ENCODE peak calls at places on chromosomes 16 and 17, in four cellular contexts. G is BJ, K is cardiac muscle cell, V is GM23338. S is an unnamed sample.

GRCh38 chr17:45307290-45308015 is 9.4 kb downstream of the MAP3K14 start:
- DNase-seq in G (peak), K (no peak), V (no peak), S (peak)

GRCh38 chr17:81422776-81423697 is 27.8 kb downstream of the BAHCC1 start:
- DNase-seq in G (peak), K (peak), V (no peak), S (peak)

GRCh38 chr16:54928421-54929089 is 2.1 kb upstream of the IRX5 start:
- DNase-seq in G (no peak), K (no peak), V (peak), S (no peak)

GRCh38 chr16:52573365-52574104 is 26.6 kb upstream of the TOX3 start:
- DNase-seq in G (no peak), K (no peak), V (no peak), S (no peak)

GRCh38 chr17:79024901-79025737 is 1.1 kb downstream of the C1QTNF1 start:
- DNase-seq in G (no peak), K (peak), V (no peak), S (no peak)

GRCh38 chr17:63439682-63440081 is 6.4 kb downstream of the CYB561 start:
- DNase-seq in G (peak), K (no peak), V (no peak), S (no peak)

GRCh38 chr17:64491034-64491860 is 5.6 kb downstream of the POLG2 start:
- DNase-seq in G (no peak), K (no peak), V (peak), S (no peak)

GRCh38 chr17:46031920-46032319 is 32.9 kb downstream of the STH start:
- DNase-seq in G (no peak), K (no peak), V (no peak), S (no peak)

GRCh38 chr17:74919440-74920305 is 3.4 kb downstream of the USH1G start:
- DNase-seq in G (no peak), K (peak), V (peak), S (no peak)

GRCh38 chr17:18122991-18123753 is 14.6 kb downstream of the MYO15A start:
- DNase-seq in G (no peak), K (no peak), V (no peak), S (no peak)

GRCh38 chr17:14866266-14866665 is 398.9 kb downstream of the PMP22 start:
- DNase-seq in G (no peak), K (no peak), V (no peak), S (no peak)

GRCh38 chr17:58415371-58416055 is 1.8 kb downstream of the RNF43 start:
- DNase-seq in G (no peak), K (peak), V (peak), S (no peak)

GRCh38 chr17:1945621-1946020 is 79.5 kb downstream of the RTN4RL1 start:
- DNase-seq in G (no peak), K (no peak), V (no peak), S (no peak)

GRCh38 chr16:54594646-54595381 is 308.2 kb upstream of the IRX3 start:
- DNase-seq in G (no peak), K (no peak), V (peak), S (no peak)

DNA sequence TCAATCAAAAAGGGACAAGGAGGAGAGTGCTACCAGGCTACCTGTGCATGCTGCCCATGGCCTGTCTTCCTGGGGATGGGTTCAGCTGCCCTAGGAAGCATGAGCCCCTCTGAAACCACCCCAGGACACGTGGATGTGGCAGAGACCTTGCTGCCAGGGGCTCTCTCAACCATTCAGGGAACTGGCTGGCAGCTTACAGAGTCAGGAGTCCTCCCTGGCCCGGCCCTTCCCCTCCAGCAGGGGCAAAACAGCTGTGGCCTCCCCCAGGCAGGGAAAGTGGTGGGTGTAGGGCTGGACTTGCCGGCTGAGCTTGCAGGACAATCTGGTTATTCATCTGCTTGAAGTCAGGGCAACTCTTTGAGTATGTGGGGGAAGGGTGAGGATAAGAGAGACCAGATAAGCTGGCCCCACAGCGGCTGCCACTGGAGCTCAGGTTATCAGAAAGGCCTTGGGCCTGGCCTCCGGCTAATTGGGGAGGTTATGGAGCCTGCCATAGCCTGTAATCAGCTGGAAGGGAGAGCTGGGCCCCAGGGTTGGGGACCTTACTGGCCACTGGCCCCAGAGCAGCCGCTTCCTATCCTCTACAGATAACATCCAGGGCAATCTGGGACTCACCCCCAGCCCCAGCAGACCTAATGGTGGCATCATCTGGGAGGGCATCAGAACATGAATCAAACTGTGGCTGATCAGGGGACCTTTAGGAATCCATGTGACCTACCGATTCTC is 5.6 kb upstream of the TBX2 start:
- DNase-seq in G (no peak), K (peak), V (no peak), S (no peak)
- TF ChIP-seq CTCF in G (no peak), K (no peak), V (no peak), S (no peak)

GRCh38 chr17:27650836-27651235 is 19.8 kb downstream of the LGALS9 start:
- DNase-seq in G (no peak), K (no peak), V (no peak), S (no peak)

GRCh38 chr17:27644586-27644985 is 13.6 kb downstream of the LGALS9 start:
- DNase-seq in G (no peak), K (no peak), V (no peak), S (no peak)

GRCh38 chr17:27646232-27646631 is 15.2 kb downstream of the LGALS9 start:
- DNase-seq in G (no peak), K (no peak), V (no peak), S (no peak)

GRCh38 chr17:27649929-27650328 is 18.9 kb downstream of the LGALS9 start:
- DNase-seq in G (no peak), K (no peak), V (no peak), S (no peak)

GRCh38 chr17:27647755-27648154 is 16.8 kb downstream of the LGALS9 start:
- DNase-seq in G (no peak), K (no peak), V (no peak), S (no peak)
- H3K4me3 ChIP-seq in G (no peak), K (no peak), V (no peak), S (no peak)

GRCh38 chr16:77890075-77890474 is 101.7 kb downstream of the VAT1L start:
- DNase-seq in G (no peak), K (no peak), V (no peak), S (no peak)
- TF ChIP-seq CTCF in G (no peak), K (no peak), V (no peak), S (no peak)

GRCh38 chr16:718389-718788 is 2.6 kb upstream of the ANTKMT start:
- DNase-seq in G (no peak), K (no peak), V (no peak), S (no peak)
- H3K4me3 ChIP-seq in G (no peak), K (no peak), V (no peak), S (no peak)

GRCh38 chr16:88857728-88858339 is 907 bp downstream of the TRAPPC2L start:
- DNase-seq in G (peak), K (peak), V (peak), S (peak)
- TF ChIP-seq CTCF in G (peak), K (peak), V (peak), S (peak)